ENCODE peak calls at places on chromosomes 4 and X, in nine cellular contexts. E is adipocyte; F is CD8-positive, alpha-beta T cell; D is suprapubic skin; K is epithelial cell of esophagus; M is CD8-positive, alpha-beta memory T cell; A is astrocyte of the spinal cord; N is cardiac muscle cell; V is GM12865. Y is an unnamed sample.

GRCh38 chr4:147388016-147388415 is 92.9 kb upstream of the EDNRA start:
- DNase-seq in E (no peak), F (no peak), D (no peak), K (peak; percentile 85), M (no peak), A (no peak), N (no peak), V (no peak), Y (no peak)

GRCh38 chr4:187578103-187578502 is 417.5 kb upstream of the ZFP42 start:
- DNase-seq in E (no peak), F (no peak), D (no peak), K (peak; percentile 10), M (no peak), A (no peak), N (no peak), V (no peak), Y (no peak)

GRCh38 chrX:147846676-147847075 is 65.0 kb upstream of the FMR1 start:
- DNase-seq in E (no peak), F (no peak), D (no peak), K (no peak), M (no peak), A (no peak), N (no peak), V (no peak), Y (no peak)

GRCh38 chrX:136456133-136456532 is 31.6 kb upstream of the BRS3 start:
- DNase-seq in E (no peak), F (no peak), D (no peak), K (no peak), M (no peak), A (no peak), N (no peak), V (no peak), Y (no peak)

GRCh38 chr4:128068927-128069326 is 7.8 kb downstream of the LARP1B start:
- DNase-seq in E (peak; percentile 24), F (no peak), D (no peak), K (peak; percentile 50), M (no peak), A (peak; percentile 16), N (peak; percentile 39), V (peak; percentile 21), Y (peak; percentile 22)

GRCh38 chr4:180449395-180449956 is 1793.7 kb upstream of the TENM3 start:
- DNase-seq in E (peak; percentile 26), F (no peak), D (no peak), K (peak; percentile 67), M (no peak), A (peak; percentile 24), N (peak; percentile 2), V (peak; percentile 64), Y (peak; percentile 25)

GRCh38 chr4:26871611-26872010 is 11.0 kb downstream of the STIM2 start:
- DNase-seq in E (peak; percentile 84), F (no peak), D (no peak), K (peak; percentile 75), M (no peak), A (no peak), N (peak; percentile 83), V (no peak), Y (no peak)

GRCh38 chr4:40750461-40751258 is 905 bp downstream of the NSUN7 start:
- DNase-seq in E (peak; percentile 40), F (no peak), D (no peak), K (peak; percentile 8), M (no peak), A (peak; percentile 14), N (peak; percentile 14), V (no peak), Y (no peak)

GRCh38 chrX:132490086-132490419 is 1.2 kb upstream of the MBNL3 start:
- DNase-seq in E (no peak), F (no peak), D (no peak), K (no peak), M (no peak), A (no peak), N (no peak), V (no peak), Y (no peak)

GRCh38 chr4:69907151-69907550 is 23.7 kb upstream of the CSN1S1 start:
- DNase-seq in E (peak; percentile 58), F (no peak), D (no peak), K (peak; percentile 9), M (no peak), A (no peak), N (peak; percentile 51), V (no peak), Y (no peak)

GRCh38 chr4:142559986-142560385 is 286.1 kb downstream of the INPP4B start:
- DNase-seq in E (no peak), F (no peak), D (no peak), K (no peak), M (no peak), A (no peak), N (no peak), V (no peak), Y (no peak)

GRCh38 chr4:107740381-107740780 is 20.3 kb upstream of the PAPSS1 start:
- DNase-seq in E (peak; percentile 57), F (no peak), D (no peak), K (peak; percentile 15), M (no peak), A (peak; percentile 10), N (peak; percentile 59), V (peak; percentile 14), Y (peak; percentile 32)

GRCh38 chrX:18394477-18394876 is 30.9 kb upstream of the CDKL5 start:
- DNase-seq in E (no peak), F (no peak), D (no peak), K (no peak), M (no peak), A (peak; percentile 39), N (no peak), V (no peak), Y (no peak)
- H3K4me3 ChIP-seq in E (no peak overlapping the region), F (no peak overlapping the region), D (no peak overlapping the region), K (no peak overlapping the region), M (no peak overlapping the region), A (no peak overlapping the region), N (no peak overlapping the region), V (no peak overlapping the region), Y (no peak overlapping the region)

DNA sequence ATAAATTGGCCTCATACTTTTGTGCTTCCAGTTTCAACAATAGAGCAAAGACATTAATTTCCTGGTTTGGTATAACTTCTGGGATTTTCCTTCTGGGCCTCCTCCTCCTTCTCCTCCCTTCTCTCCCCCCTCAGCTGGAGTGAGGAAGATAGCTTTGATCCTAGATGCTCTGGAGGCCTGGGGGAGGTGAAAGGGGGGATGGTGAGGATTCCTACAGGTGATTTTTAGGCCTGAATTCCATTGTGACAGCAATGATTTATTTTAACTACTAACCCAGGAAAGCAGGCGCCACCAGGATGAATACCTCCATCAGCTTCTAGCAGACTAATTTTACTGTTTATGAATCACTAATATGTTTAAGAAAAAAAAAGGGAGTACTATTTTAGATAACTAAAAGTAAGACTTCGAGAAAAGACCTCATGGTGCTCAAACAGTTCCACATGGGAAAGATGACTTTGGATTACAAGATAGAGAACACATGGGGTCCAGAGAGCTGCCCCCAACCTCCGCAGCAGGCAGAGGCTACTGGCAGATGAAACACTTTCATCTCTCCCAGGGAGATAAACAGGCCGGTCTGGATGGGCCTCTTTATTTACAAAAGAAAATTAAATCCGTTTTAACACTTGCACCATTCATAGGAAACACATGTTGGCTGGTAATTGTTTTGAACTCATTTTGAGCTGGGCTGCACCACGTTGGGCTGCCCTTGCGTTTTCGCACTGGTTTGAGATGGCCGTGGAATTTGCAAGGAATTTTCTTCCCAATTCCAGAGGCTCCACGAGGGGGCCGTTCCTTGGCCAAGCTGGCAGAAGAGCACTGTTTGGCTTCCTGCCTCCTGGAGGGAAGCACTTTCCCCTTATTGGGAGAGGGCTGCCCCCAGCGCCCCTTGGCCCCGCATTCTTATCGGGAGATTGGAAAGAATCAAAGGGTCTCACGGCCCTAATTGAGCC is 125.1 kb upstream of the STX18 start:
- DNase-seq in E (peak; percentile 18), F (no peak), D (no peak), K (no peak), M (no peak), A (no peak), N (peak; percentile 74), V (no peak), Y (no peak)
- H3K4me3 ChIP-seq in E (peak overlapping the region; percentile 47), F (no peak overlapping the region), D (no peak overlapping the region), K (no peak overlapping the region), M (no peak overlapping the region), A (no peak overlapping the region), N (no peak overlapping the region), V (no peak overlapping the region), Y (no peak overlapping the region)

GRCh38 chrX:13088155-13088485 is 43.7 kb upstream of the FAM9C start:
- DNase-seq in E (no peak), F (no peak), D (no peak), K (no peak), M (no peak), A (no peak), N (no peak), V (peak; percentile 63), Y (peak; percentile 69)

GRCh38 chrX:13087322-13088154 is 43.1 kb upstream of the FAM9C start:
- DNase-seq in E (no peak), F (peak; percentile 41), D (no peak), K (peak; percentile 82), M (no peak), A (peak; percentile 66), N (peak; percentile 55), V (peak; percentile 95), Y (peak; percentile 96)

GRCh38 chrX:13084611-13085010 is 40.2 kb upstream of the FAM9C start:
- DNase-seq in E (no peak), F (no peak), D (no peak), K (no peak), M (no peak), A (no peak), N (no peak), V (no peak), Y (no peak)

GRCh38 chrX:13085533-13085932 is 41.1 kb upstream of the FAM9C start:
- DNase-seq in E (no peak), F (peak; percentile 51), D (no peak), K (no peak), M (no peak), A (no peak), N (no peak), V (peak; percentile 91), Y (peak; percentile 83)

GRCh38 chrX:13086076-13086475 is 41.7 kb upstream of the FAM9C start:
- DNase-seq in E (no peak), F (no peak), D (no peak), K (no peak), M (no peak), A (no peak), N (no peak), V (peak; percentile 34), Y (no peak)
- H3K4me3 ChIP-seq in E (no peak overlapping the region), F (peak overlapping the region; percentile 47), D (no peak overlapping the region), K (no peak overlapping the region), M (peak overlapping the region; percentile 58), A (no peak overlapping the region), N (no peak overlapping the region), V (peak overlapping the region; percentile 52), Y (peak overlapping the region; percentile 65)

GRCh38 chr4:139488442-139488841 is 34.5 kb downstream of the RAB33B start:
- DNase-seq in E (no peak), F (no peak), D (no peak), K (no peak), M (no peak), A (no peak), N (no peak), V (no peak), Y (no peak)

GRCh38 chr4:139489638-139490037 is 35.7 kb downstream of the RAB33B start:
- DNase-seq in E (no peak), F (no peak), D (no peak), K (no peak), M (no peak), A (no peak), N (no peak), V (no peak), Y (no peak)

GRCh38 chr4:139483000-139483399 is 29.1 kb downstream of the RAB33B start:
- DNase-seq in E (no peak), F (no peak), D (no peak), K (no peak), M (no peak), A (no peak), N (no peak), V (no peak), Y (no peak)

GRCh38 chr4:139481465-139481864 is 27.5 kb downstream of the RAB33B start:
- DNase-seq in E (no peak), F (no peak), D (no peak), K (no peak), M (no peak), A (no peak), N (no peak), V (no peak), Y (no peak)

GRCh38 chr4:139484861-139485311 is 31.0 kb downstream of the RAB33B start:
- DNase-seq in E (no peak), F (no peak), D (no peak), K (no peak), M (no peak), A (no peak), N (no peak), V (no peak), Y (no peak)
- H3K4me3 ChIP-seq in E (no peak overlapping the region), F (no peak overlapping the region), D (no peak overlapping the region), K (no peak overlapping the region), M (no peak overlapping the region), A (no peak overlapping the region), N (no peak overlapping the region), V (no peak overlapping the region), Y (no peak overlapping the region)